ENCODE peak calls at places on chromosomes 16 and 17, in four cellular contexts. M, A, K and I are unnamed samples.

GRCh38 chr17:33927732-33928133 is 327.4 kb upstream of the CCL2 start:
- DNase-seq in M (no peak), K (no peak), A (no peak), I (no peak)

GRCh38 chr16:26648851-26649250 is 417.9 kb upstream of the C16orf82 start:
- DNase-seq in K (no peak), A (no peak), M (no peak), I (no peak)

GRCh38 chr16:64657316-64658011 is 464.4 kb downstream of the CDH11 start:
- DNase-seq in K (no peak), M (no peak), A (no peak), I (no peak)

GRCh38 chr17:68599873-68600122 is 1.4 kb downstream of the FAM20A start:
- DNase-seq in M (no peak), A (no peak), K (no peak), I (no peak)

GRCh38 chr17:48293319-48294192 is 136.5 kb downstream of the SKAP1 start:
- DNase-seq in A (no peak), K (peak), M (no peak), I (no peak)

GRCh38 chr17:67477687-67478086 is 100.6 kb downstream of the PITPNC1 start:
- DNase-seq in A (no peak), K (no peak), M (no peak), I (no peak)

GRCh38 chr17:15782809-15783208 is 50.7 kb downstream of the TBC1D26 start:
- DNase-seq in K (no peak), M (no peak), A (no peak), I (no peak)

GRCh38 chr16:85370881-85371651 is 242.1 kb upstream of the GSE1 start:
- DNase-seq in K (no peak), M (no peak), A (no peak), I (no peak)

GRCh38 chr17:38926290-38927070 is 1.1 kb downstream of the LASP1NB start:
- DNase-seq in M (no peak), K (no peak), A (no peak), I (no peak)

GRCh38 chr17:17206149-17206912 is at the start of gene PLD6:
- DNase-seq in A (peak), K (peak), M (no peak), I (no peak)
- TF ChIP-seq CTCF in A (no peak), K (no peak), M (no peak), I (no peak)

DNA sequence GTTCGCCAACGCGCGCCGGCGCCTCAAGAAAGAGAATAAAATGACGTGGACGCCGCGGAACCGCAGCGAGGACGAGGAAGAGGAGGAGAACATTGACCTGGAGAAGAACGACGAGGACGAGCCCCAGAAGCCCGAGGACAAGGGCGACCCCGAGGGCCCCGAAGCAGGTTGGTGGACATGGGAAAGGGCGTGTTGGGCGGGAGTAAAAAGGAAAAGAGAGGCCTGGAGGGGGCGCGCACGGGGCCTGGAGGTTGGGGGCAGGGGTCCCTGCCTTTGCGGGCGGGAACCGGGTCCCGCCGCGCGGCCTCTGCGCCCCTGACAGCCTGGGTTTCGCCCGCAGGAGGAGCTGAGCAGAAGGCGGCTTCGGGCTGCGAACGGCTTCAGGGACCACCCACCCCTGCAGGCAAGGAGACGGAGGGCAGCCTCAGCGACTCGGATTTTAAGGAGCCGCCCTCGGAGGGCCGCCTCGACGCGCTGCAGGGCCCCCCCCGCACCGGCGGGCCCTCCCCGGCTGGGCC is 2.1 kb downstream of the IRX5 start:
- DNase-seq in A (no peak), K (no peak), M (peak), I (peak)
- TF ChIP-seq CTCF in A (no peak), K (no peak), M (peak), I (no peak)

GRCh38 chr16:74280448-74280847 is 16.2 kb upstream of the PSMD7 start:
- DNase-seq in M (no peak), A (no peak), K (no peak), I (no peak)

GRCh38 chr16:74279805-74280204 is 16.8 kb upstream of the PSMD7 start:
- DNase-seq in A (no peak), M (no peak), K (no peak), I (no peak)

GRCh38 chr16:74279266-74279665 is 17.3 kb upstream of the PSMD7 start:
- DNase-seq in A (no peak), K (no peak), M (no peak), I (no peak)

GRCh38 chr16:74271879-74272278 is 24.7 kb upstream of the PSMD7 start:
- DNase-seq in K (no peak), M (no peak), A (no peak), I (no peak)

GRCh38 chr16:74275031-74275636 is 21.5 kb upstream of the PSMD7 start:
- DNase-seq in M (no peak), K (no peak), A (no peak), I (no peak)
- TF ChIP-seq CTCF in M (peak), K (peak), A (no peak), I (peak)

DNA sequence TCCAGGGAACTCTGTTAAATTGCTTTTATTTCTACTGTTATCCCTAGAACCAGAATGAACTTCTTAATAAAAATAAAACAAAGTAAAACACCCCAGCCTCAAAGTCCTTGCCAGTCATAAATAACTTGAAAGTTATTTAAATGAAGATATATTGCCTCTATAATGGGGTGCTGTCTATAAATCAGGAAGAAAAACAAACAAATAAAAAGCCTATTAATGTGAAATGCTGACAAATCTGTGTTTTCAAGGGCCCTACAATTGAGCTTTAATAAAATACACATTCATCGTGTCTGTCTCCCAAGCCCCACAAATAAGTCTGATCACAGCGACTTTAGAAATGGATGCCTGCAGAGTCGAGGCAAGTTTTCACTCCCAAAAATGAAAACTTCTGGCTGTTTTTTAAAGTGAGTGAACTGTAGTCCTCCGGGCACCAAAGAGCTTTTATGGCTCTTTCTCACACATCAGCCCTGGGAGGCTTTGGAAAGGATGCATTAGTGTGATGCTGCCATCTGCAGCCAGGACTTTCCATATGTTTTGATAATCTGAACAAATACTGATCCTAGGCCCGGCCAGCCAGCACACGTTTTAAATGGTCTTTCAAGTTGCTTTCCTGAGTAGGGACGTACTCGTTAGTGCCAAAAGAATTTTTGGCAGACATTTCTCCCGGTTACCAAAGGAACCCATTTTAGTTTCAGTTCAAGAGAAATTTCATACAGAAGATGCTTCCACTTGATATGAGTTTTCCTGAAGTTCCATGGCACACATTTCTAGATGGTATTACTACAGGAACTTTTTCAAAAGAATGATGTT is 16.3 kb downstream of the NACA2 start:
- DNase-seq in A (no peak), K (peak), M (peak), I (peak)
- TF ChIP-seq CTCF in A (no peak), K (peak), M (peak), I (no peak)

GRCh38 chr17:49494937-49495841 is at the start of gene NGFR:
- DNase-seq in M (peak), A (no peak), K (peak), I (peak)
- TF ChIP-seq CTCF in M (peak), A (no peak), K (peak), I (no peak)

DNA sequence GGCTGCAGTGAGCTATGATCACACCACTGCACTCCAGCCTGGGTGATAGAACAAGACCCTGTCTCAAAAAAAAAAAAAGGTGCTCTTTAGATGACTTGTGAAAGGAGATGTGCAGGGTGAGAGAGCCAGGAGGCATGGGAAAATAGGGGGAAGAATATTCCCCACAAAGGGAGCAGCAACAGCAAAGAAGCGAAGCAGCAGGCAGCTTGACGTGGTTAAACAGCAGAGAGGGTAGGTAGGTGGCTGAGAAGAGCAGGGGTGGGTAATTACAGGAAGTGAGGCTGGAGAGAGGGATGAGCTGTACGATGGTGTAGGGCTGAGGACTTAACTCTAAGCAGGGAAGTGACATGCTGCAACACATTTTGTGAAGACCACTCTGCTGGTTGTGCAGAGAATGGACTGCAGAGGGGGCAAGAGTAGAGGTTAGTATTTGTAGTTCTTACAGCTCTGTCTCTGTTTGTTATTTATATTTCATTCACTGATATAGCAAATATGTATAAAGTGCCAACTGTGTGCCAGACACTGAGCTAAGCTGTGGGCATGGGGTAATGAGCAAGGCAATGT is 1.6 kb downstream of the HEATR3 start:
- DNase-seq in M (peak), A (no peak), K (peak), I (peak)
- TF ChIP-seq CTCF in M (peak), A (peak), K (peak), I (peak)

GRCh38 chr17:83051423-83052240 is 27.8 kb upstream of the METRNL start:
- DNase-seq in A (peak), K (peak), M (peak), I (peak)
- TF ChIP-seq CTCF in A (no peak), K (no peak), M (no peak), I (no peak)

GRCh38 chr17:10295728-10296343 is 77.0 kb downstream of the MYH13 start:
- DNase-seq in M (peak), A (no peak), K (peak), I (peak)
- TF ChIP-seq CTCF in M (peak), A (peak), K (peak), I (peak)

DNA sequence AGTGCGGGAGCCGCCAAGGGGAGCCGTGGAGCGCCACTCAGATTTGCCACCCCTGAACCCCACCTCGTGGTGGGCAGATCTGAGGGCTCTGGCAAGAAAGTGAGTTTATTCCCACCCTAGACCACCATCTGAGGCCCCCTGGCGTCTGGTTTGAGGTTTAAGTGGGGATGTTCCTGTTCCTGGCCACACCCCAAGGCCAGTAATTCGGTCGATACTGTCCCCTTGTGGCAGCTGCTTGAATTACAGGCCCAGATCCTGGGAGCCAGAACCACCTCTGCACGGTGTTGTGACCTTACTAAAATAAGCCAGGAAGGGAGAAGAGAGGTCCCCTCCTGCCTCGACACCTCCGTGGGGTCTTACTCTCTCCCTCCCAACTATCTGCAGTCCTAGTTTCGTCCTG is 3.3 kb upstream of the LAT start:
- DNase-seq in A (no peak), M (peak), K (peak), I (peak)
- TF ChIP-seq CTCF in A (no peak), M (peak), K (peak), I (peak)